ENCODE peak calls at places on chromosomes 11 and 22, in eight cellular contexts. O, L, H, X, V, T, M and Q are unnamed samples.

GRCh38 chr11:73734996-73735395 is 25.9 kb downstream of the RAB6A start:
- DNase-seq in T (no peak), M (no peak), H (no peak), V (peak; percentile 77), O (no peak), L (no peak), X (no peak), Q (no peak)

GRCh38 chr11:117610045-117610444 is 187.0 kb downstream of the DSCAML1 start:
- DNase-seq in V (no peak), T (no peak), H (peak; percentile 84), M (no peak), L (no peak), X (no peak), O (no peak), Q (no peak)

GRCh38 chr11:57778318-57779037 is 16.9 kb downstream of the CTNND1 start:
- DNase-seq in L (peak; percentile 92), X (no peak), M (peak; percentile 86), V (peak; percentile 99), T (peak; percentile 82), O (peak; percentile 98), H (peak; percentile 98), Q (peak; percentile 96)

GRCh38 chr22:23261900-23262450 is 81.7 kb downstream of the BCR start:
- DNase-seq in V (no peak), L (no peak), T (no peak), H (no peak), O (no peak), M (no peak), X (no peak), Q (no peak)

GRCh38 chr11:19393941-19394340 is 153.2 kb upstream of the E2F8 start:
- DNase-seq in X (no peak), T (no peak), H (peak; percentile 13), M (no peak), V (peak; percentile 61), L (no peak), O (no peak), Q (no peak)

GRCh38 chr11:44955019-44955738 is 4.5 kb upstream of the TP53I11 start:
- DNase-seq in H (peak; percentile 90), M (peak; percentile 97), V (peak; percentile 69), O (peak; percentile 83), X (peak; percentile 65), L (peak; percentile 59), T (peak; percentile 60), Q (peak; percentile 97)

GRCh38 chr22:46150615-46151423 is 493 bp downstream of the PPARA start:
- DNase-seq in X (no peak), T (peak; percentile 47), H (peak; percentile 27), L (no peak), O (peak; percentile 53), V (no peak), M (peak; percentile 74), Q (peak; percentile 23)

GRCh38 chr11:17802491-17802890 is 67.9 kb downstream of the KCNC1 start:
- DNase-seq in H (no peak), V (no peak), O (no peak), X (no peak), L (no peak), T (no peak), M (no peak), Q (no peak)

GRCh38 chr22:36724836-36725235 is 21.3 kb upstream of the CACNG2 start:
- DNase-seq in M (no peak), V (no peak), L (no peak), O (no peak), T (no peak), X (no peak), H (no peak), Q (no peak)

GRCh38 chr22:37634505-37635002 is 4.9 kb upstream of the SH3BP1 start:
- DNase-seq in O (peak; percentile 64), L (no peak), M (no peak), T (no peak), V (no peak), H (no peak), X (no peak), Q (no peak)

GRCh38 chr11:2459796-2460531 is 15.2 kb downstream of the KCNQ1 start:
- DNase-seq in L (no peak), H (no peak), O (no peak), T (no peak), M (no peak), X (no peak), V (no peak), Q (no peak)

GRCh38 chr11:9858822-9859221 is 194.9 kb downstream of the SWAP70 start:
- DNase-seq in M (no peak), V (peak; percentile 34), O (no peak), T (no peak), L (no peak), X (no peak), H (peak; percentile 33), Q (peak; percentile 52)

GRCh38 chr11:12815931-12816494 is 141.8 kb downstream of the TEAD1 start:
- DNase-seq in H (no peak), O (no peak), T (no peak), X (no peak), V (no peak), L (peak; percentile 26), M (no peak), Q (no peak)

GRCh38 chr11:46410021-46410420 is 18.4 kb upstream of the CHRM4 start:
- DNase-seq in X (no peak), M (no peak), H (no peak), V (no peak), T (no peak), L (no peak), O (peak; percentile 30), Q (no peak)

GRCh38 chr11:133531971-133532651 is at the start of gene OPCML:
- DNase-seq in X (no peak), O (no peak), V (no peak), T (no peak), L (no peak), H (peak; percentile 19), M (no peak), Q (no peak)

GRCh38 chr11:123607781-123608180 is 46.6 kb downstream of the SCN3B start:
- DNase-seq in L (no peak), X (no peak), T (no peak), V (no peak), M (no peak), H (no peak), O (no peak), Q (no peak)

GRCh38 chr11:107819361-107820014 is 39.1 kb downstream of the SLC35F2 start:
- DNase-seq in H (peak; percentile 21), L (no peak), M (no peak), X (no peak), O (no peak), T (no peak), V (no peak), Q (peak; percentile 73)

GRCh38 chr22:41908409-41909289 is 6.2 kb downstream of the SHISA8 start:
- DNase-seq in H (no peak), X (no peak), O (no peak), V (no peak), M (no peak), T (no peak), L (no peak), Q (no peak)

GRCh38 chr11:61378713-61379313 is 13.6 kb upstream of the TMEM216 start:
- DNase-seq in V (peak; percentile 98), X (peak; percentile 77), L (no peak), H (peak; percentile 57), O (no peak), T (peak; percentile 57), M (peak; percentile 94), Q (no peak)

GRCh38 chr11:20881328-20882079 is 212.1 kb downstream of the NELL1 start:
- DNase-seq in L (no peak), O (no peak), H (no peak), M (no peak), X (no peak), T (no peak), V (no peak), Q (no peak)

GRCh38 chr11:44632466-44633123 is 67.1 kb downstream of the CD82 start:
- DNase-seq in H (peak; percentile 77), X (no peak), T (no peak), O (peak; percentile 62), M (peak; percentile 54), L (no peak), V (no peak), Q (peak; percentile 79)

GRCh38 chr11:47132981-47133380 is 43.7 kb downstream of the ARFGAP2 start:
- DNase-seq in V (no peak), X (no peak), T (no peak), H (no peak), L (no peak), O (peak; percentile 74), M (no peak), Q (no peak)

GRCh38 chr11:44315947-44316387 is 6.0 kb upstream of the ALX4 start:
- DNase-seq in L (no peak), M (peak; percentile 70), O (no peak), V (peak; percentile 27), T (peak; percentile 52), H (peak; percentile 72), X (no peak), Q (peak; percentile 12)

GRCh38 chr11:27459191-27459590 is 13.4 kb downstream of the LGR4 start:
- DNase-seq in M (no peak), L (no peak), O (no peak), T (no peak), X (no peak), V (no peak), H (no peak), Q (no peak)

GRCh38 chr11:662689-663274 is 25.7 kb downstream of the DRD4 start:
- DNase-seq in H (peak; percentile 65), T (peak; percentile 74), O (peak; percentile 67), X (no peak), L (peak; percentile 59), V (peak; percentile 57), M (peak; percentile 87), Q (peak; percentile 64)

GRCh38 chr11:44833869-44834452 is 107.2 kb downstream of the TSPAN18 start:
- DNase-seq in O (peak; percentile 57), X (no peak), V (no peak), M (no peak), H (no peak), T (no peak), L (no peak), Q (no peak)

GRCh38 chr11:62461740-62462522 is 43.1 kb downstream of the SCGB1A1 start:
- DNase-seq in M (peak; percentile 74), H (peak; percentile 56), V (peak; percentile 81), X (no peak), T (no peak), O (no peak), L (no peak), Q (peak; percentile 16)